ENCODE peak calls at places on chromosomes 12 and 14, in four cellular contexts. X, B, H and G are unnamed samples.
A peak's percentile ranks its signal among the peaks of the same experiment; 100 is the strongest.

GRCh38 chr14:55097894-55098560 is 31.0 kb upstream of the LGALS3 start:
- DNase-seq in H (no peak), X (no peak), B (no peak), G (peak; percentile 14)

GRCh38 chr14:99287269-99287942 is 15.4 kb upstream of the BCL11B start:
- DNase-seq in H (peak; percentile 11), X (no peak), B (no peak), G (no peak)

GRCh38 chr12:8890313-8891084 is 23.8 kb upstream of the PHC1 start:
- DNase-seq in H (peak; percentile 25), X (peak; percentile 68), B (peak; percentile 46), G (peak; percentile 18)

GRCh38 chr14:66105819-66106218 is 380.4 kb upstream of the CCDC196 start:
- DNase-seq in H (peak; percentile 46), B (no peak), X (peak; percentile 58), G (no peak)

GRCh38 chr12:92047058-92047826 is 98.4 kb downstream of the BTG1 start:
- DNase-seq in X (peak; percentile 39), H (no peak), B (no peak), G (no peak)

GRCh38 chr14:99579903-99580570 is 24.0 kb downstream of the CCDC85C start:
- DNase-seq in X (no peak), B (no peak), H (peak; percentile 95), G (no peak)

GRCh38 chr12:130078852-130079251 is 83.4 kb upstream of the FZD10 start:
- DNase-seq in B (no peak), H (no peak), X (no peak), G (no peak)

GRCh38 chr12:25756974-25757665 is 201.4 kb upstream of the RASSF8 start:
- DNase-seq in H (no peak), B (no peak), X (no peak), G (no peak)

GRCh38 chr12:104340177-104340576 is 36.6 kb downstream of the EID3 start:
- DNase-seq in X (no peak), H (peak; percentile 63), B (no peak), G (no peak)

GRCh38 chr14:48454887-48455286 is 779.5 kb upstream of the MDGA2 start:
- DNase-seq in X (no peak), B (no peak), H (no peak), G (no peak)

GRCh38 chr14:89364316-89364715 is 52.7 kb downstream of the FOXN3 start:
- DNase-seq in H (no peak), B (no peak), X (no peak), G (no peak)

GRCh38 chr14:103801459-103801858 is 45.9 kb downstream of the PPP1R13B start:
- DNase-seq in X (peak; percentile 68), H (peak; percentile 86), B (no peak), G (no peak)

GRCh38 chr12:6335451-6336078 is 6.3 kb downstream of the TNFRSF1A start:
- DNase-seq in H (peak; percentile 84), B (peak; percentile 76), X (peak; percentile 89), G (peak; percentile 69)

GRCh38 chr12:39723831-39724230 is 104.2 kb upstream of the ABCD2 start:
- DNase-seq in X (peak; percentile 56), B (no peak), H (peak; percentile 22), G (no peak)

DNA sequence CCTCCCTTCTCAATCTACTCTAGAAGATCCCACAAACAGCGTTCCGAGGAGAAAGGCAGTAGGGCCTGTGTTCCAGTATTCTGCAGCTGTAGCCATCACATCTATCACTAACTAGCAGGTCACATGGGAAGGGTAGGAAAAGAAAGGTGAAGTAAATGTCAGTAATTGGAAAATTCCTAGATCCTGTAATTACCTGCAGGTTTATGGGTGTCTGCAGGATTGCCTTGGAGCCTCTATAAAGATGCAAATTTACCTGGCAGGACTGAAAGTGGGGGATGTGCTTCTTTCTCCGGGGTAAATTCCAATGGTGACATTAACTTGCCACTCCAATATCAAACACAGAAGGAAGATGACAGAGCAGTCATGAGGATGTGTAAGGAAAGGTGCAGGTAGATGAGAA is 77.8 kb downstream of the FERMT2 start:
- DNase-seq in H (no peak), B (no peak), X (no peak), G (no peak)
- H3K36me3 ChIP-seq in H (peaks cover 95% of the 10 kb centered on the region), B (no peaks in the 10 kb centered on the region), X (peaks cover 78% of the 10 kb centered on the region), G (peaks cover 81% of the 10 kb centered on the region)

GRCh38 chr12:110105159-110105558 is 19.0 kb upstream of the IFT81 start:
- DNase-seq in H (no peak), X (no peak), B (no peak), G (no peak)
- TF ChIP-seq CTCF in H (no peak), X (no peak), B (no peak), G (no peak)

DNA sequence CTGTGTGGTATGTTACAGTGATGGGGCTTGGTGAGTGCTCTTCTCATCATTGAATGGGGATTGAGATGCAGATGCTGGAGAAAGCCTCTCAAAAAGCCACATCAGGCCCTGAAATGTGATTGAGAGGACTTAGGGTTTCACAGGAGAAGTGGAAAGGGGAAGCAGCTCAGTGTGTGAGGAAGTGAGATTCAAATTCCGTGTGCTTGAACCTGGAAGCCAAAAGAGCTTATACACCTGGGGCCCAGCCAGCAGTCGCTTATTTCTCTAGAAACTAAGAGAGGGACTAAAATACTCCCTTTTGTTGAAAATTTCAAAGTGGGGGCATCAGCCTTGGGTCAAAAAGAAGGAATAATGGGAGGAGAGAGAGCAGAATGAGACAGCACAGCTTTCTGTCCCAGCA is 39.1 kb upstream of the GZMB start:
- DNase-seq in H (no peak), X (no peak), B (no peak), G (no peak)
- H3K36me3 ChIP-seq in H (no peaks in the 10 kb centered on the region), X (no peaks in the 10 kb centered on the region), B (no peaks in the 10 kb centered on the region), G (no peaks in the 10 kb centered on the region)

DNA sequence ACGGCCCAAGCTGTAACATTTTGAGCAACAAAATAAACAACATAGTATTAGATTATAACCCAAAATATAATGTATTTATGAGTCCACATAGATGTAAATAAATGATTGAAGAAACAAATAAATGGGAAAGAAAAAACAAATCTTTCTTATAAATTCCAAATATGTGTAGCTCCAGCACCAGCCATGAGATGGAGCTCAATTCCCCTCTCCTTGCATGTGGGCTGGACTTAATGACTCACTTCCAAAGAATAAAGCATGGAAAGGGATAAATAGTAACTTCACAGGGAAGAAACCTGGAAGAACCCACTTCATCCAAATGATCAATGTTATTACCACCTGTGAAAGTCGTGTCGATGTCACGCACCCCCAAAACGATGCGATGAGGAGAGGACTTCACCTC is 158.8 kb downstream of the RPAP3 start:
- DNase-seq in H (peak; percentile 30), X (peak; percentile 59), B (no peak), G (no peak)
- TF ChIP-seq CTCF in H (peak; percentile 53), X (peak; percentile 54), B (no peak), G (no peak)

GRCh38 chr12:118022728-118023109 is 6.2 kb downstream of the RFC5 start:
- DNase-seq in B (no peak), H (no peak), X (no peak), G (no peak)

GRCh38 chr12:118029166-118029565 is 12.7 kb downstream of the RFC5 start:
- DNase-seq in B (no peak), H (no peak), X (no peak), G (no peak)

GRCh38 chr12:118023461-118023860 is 7.0 kb downstream of the RFC5 start:
- DNase-seq in B (no peak), X (no peak), H (no peak), G (no peak)

GRCh38 chr12:118020036-118020435 is 3.5 kb downstream of the RFC5 start:
- DNase-seq in H (no peak), B (no peak), X (no peak), G (no peak)

GRCh38 chr12:118025168-118025567 is 8.7 kb downstream of the RFC5 start:
- DNase-seq in X (no peak), B (no peak), H (no peak), G (no peak)
- H3K36me3 ChIP-seq in X (peaks cover 23% of the 10 kb centered on the region), B (no peaks in the 10 kb centered on the region), H (peaks cover 24% of the 10 kb centered on the region), G (no peaks in the 10 kb centered on the region)